ENCODE peak calls at places on chromosome 4, in six cellular contexts. O is stimulated activated CD8-positive, alpha-beta memory T cell treated with anti-CD3 and anti-CD28 coated beads, Interleukin-15, amount 100 ng/mL, for 24 hours; W is left cardiac atrium; V is ELF-1; K is hepatic stellate cell; M is C1 segment of cervical spinal cord. F is an unnamed sample.

GRCh38 chr4:142474398-142475087 is 371.6 kb downstream of the INPP4B start:
- DNase-seq in O (no peak), W (no peak), V (no peak), K (no peak), M (no peak), F (no peak)

GRCh38 chr4:121648518-121648917 is 48.3 kb downstream of the ANXA5 start:
- DNase-seq in O (no peak), W (peak; percentile 18), V (peak; percentile 16), K (no peak), M (no peak), F (no peak)

GRCh38 chr4:109434793-109435080 is 1.1 kb downstream of the SEC24B start:
- DNase-seq in O (no peak), W (no peak), V (no peak), K (no peak), M (no peak), F (no peak)

GRCh38 chr4:56762484-56763250 is 58.8 kb downstream of the SPINK2 start:
- DNase-seq in O (no peak), W (no peak), V (no peak), K (no peak), M (no peak), F (no peak)

GRCh38 chr4:21113496-21114213 is 413.4 kb downstream of the PACRGL start:
- DNase-seq in O (no peak), W (no peak), V (no peak), K (no peak), M (no peak), F (no peak)

GRCh38 chr4:2250003-2250763 is 8.3 kb upstream of the HAUS3 start:
- DNase-seq in O (no peak), W (no peak), V (no peak), K (no peak), M (no peak), F (no peak)

GRCh38 chr4:41178372-41179085 is 35.8 kb downstream of the APBB2 start:
- DNase-seq in O (no peak), W (no peak), V (no peak), K (peak; percentile 63), M (no peak), F (no peak)

GRCh38 chr4:139223682-139224317 is 46.8 kb upstream of the ELF2 start:
- DNase-seq in O (no peak), W (peak; percentile 39), V (no peak), K (no peak), M (no peak), F (peak; percentile 54)

GRCh38 chr4:118955515-118955914 is 66.9 kb downstream of the SYNPO2 start:
- DNase-seq in O (no peak), W (no peak), V (no peak), K (no peak), M (no peak), F (no peak)

GRCh38 chr4:2484993-2485392 is 16.1 kb downstream of the RNF4 start:
- DNase-seq in O (peak; percentile 21), W (peak; percentile 82), V (no peak), K (no peak), M (peak; percentile 50), F (no peak)

GRCh38 chr4:99655315-99656081 is 2.1 kb downstream of the C4orf54 start:
- DNase-seq in O (no peak), W (no peak), V (no peak), K (no peak), M (no peak), F (no peak)

GRCh38 chr4:151948351-151949016 is 187.7 kb upstream of the GATB start:
- DNase-seq in O (no peak), W (no peak), V (no peak), K (no peak), M (no peak), F (no peak)

GRCh38 chr4:130071746-130072145 is 975.8 kb downstream of the C4orf33 start:
- DNase-seq in O (no peak), W (no peak), V (no peak), K (no peak), M (no peak), F (no peak)

GRCh38 chr4:101104264-101105052 is 242.9 kb downstream of the PPP3CA start:
- DNase-seq in O (no peak), W (no peak), V (no peak), K (no peak), M (no peak), F (no peak)

GRCh38 chr4:156779046-156779445 is 192.6 kb downstream of the PDGFC start:
- DNase-seq in O (no peak), W (no peak), V (no peak), K (no peak), M (no peak), F (no peak)

GRCh38 chr4:82968972-82969371 is 41.7 kb downstream of the LIN54 start:
- DNase-seq in O (no peak), W (no peak), V (no peak), K (no peak), M (no peak), F (no peak)

GRCh38 chr4:99790796-99791617 is 25.6 kb upstream of the DAPP1 start:
- DNase-seq in O (no peak), W (no peak), V (no peak), K (no peak), M (no peak), F (no peak)

GRCh38 chr4:73166212-73166611 is 92.4 kb downstream of the ANKRD17 start:
- DNase-seq in O (no peak), W (no peak), V (no peak), K (no peak), M (no peak), F (no peak)

GRCh38 chr4:142846729-142847606 is 867 bp upstream of the INPP4B start:
- DNase-seq in O (peak; percentile 10), W (peak; percentile 24), V (peak; percentile 61), K (no peak), M (peak; percentile 15), F (peak; percentile 16)

GRCh38 chr4:100681289-100681688 is 163.5 kb upstream of the EMCN start:
- DNase-seq in O (no peak), W (no peak), V (no peak), K (no peak), M (no peak), F (no peak)

GRCh38 chr4:37693450-37694190 is 7.4 kb upstream of the RELL1 start:
- DNase-seq in O (no peak), W (no peak), V (no peak), K (peak; percentile 79), M (no peak), F (no peak)

GRCh38 chr4:24978291-24979072 is 52.3 kb downstream of the LGI2 start:
- DNase-seq in O (no peak), W (no peak), V (no peak), K (no peak), M (no peak), F (no peak)

GRCh38 chr4:78610546-78611214 is 59.1 kb downstream of the ANXA3 start:
- DNase-seq in O (no peak), W (no peak), V (no peak), K (no peak), M (no peak), F (no peak)

GRCh38 chr4:113757486-113757885 is 4.1 kb downstream of the CAMK2D start:
- DNase-seq in O (no peak), W (no peak), V (no peak), K (no peak), M (no peak), F (no peak)

GRCh38 chr4:148716361-148717063 is 274.3 kb upstream of the NR3C2 start:
- DNase-seq in O (no peak), W (no peak), V (peak; percentile 3), K (no peak), M (no peak), F (no peak)

GRCh38 chr4:39446842-39447573 is 11.7 kb downstream of the RPL9 start:
- DNase-seq in O (no peak), W (peak; percentile 72), V (peak; percentile 93), K (no peak), M (peak; percentile 5), F (no peak)

GRCh38 chr4:183201331-183201730 is 102.3 kb downstream of the WWC2 start:
- DNase-seq in O (no peak), W (no peak), V (no peak), K (peak; percentile 60), M (no peak), F (no peak)

GRCh38 chr4:25057299-25057698 is 26.6 kb upstream of the LGI2 start:
- DNase-seq in O (no peak), W (peak; percentile 32), V (no peak), K (no peak), M (no peak), F (no peak)

GRCh38 chr4:81688085-81688484 is 216.4 kb upstream of the RASGEF1B start:
- DNase-seq in O (no peak), W (no peak), V (no peak), K (no peak), M (no peak), F (no peak)

GRCh38 chr4:66300336-66300934 is 630.1 kb upstream of the EPHA5 start:
- DNase-seq in O (no peak), W (no peak), V (no peak), K (no peak), M (no peak), F (no peak)

GRCh38 chr4:112031712-112032328 is 113.4 kb upstream of the FAM241A start:
- DNase-seq in O (no peak), W (no peak), V (peak; percentile 14), K (peak; percentile 22), M (peak; percentile 0), F (no peak)

F was measured in occipital lobe.